ENCODE peak calls at places on chromosome 19, in four cellular contexts. L, B, J and R are unnamed samples.
A peak's percentile ranks its signal among the peaks of the same experiment; 100 is the strongest.

GRCh38 chr19:58059003-58059671 is at the start of gene ZNF135:
- DNase-seq in L (peak; percentile 38), B (peak; percentile 85), J (peak; percentile 79), R (no peak)

GRCh38 chr19:51735759-51736449 is 12.1 kb upstream of the HAS1 start:
- DNase-seq in L (no peak), B (no peak), J (no peak), R (no peak)

GRCh38 chr19:32708457-32708856 is 11.1 kb upstream of the TDRD12 start:
- DNase-seq in L (no peak), B (no peak), J (no peak), R (no peak)

GRCh38 chr19:55471266-55471665 is 5.2 kb upstream of the ZNF628 start:
- DNase-seq in L (no peak), B (no peak), J (no peak), R (no peak)

GRCh38 chr19:29512748-29513147 is 13.0 kb upstream of the VSTM2B start:
- DNase-seq in L (no peak), B (no peak), J (no peak), R (no peak)

GRCh38 chr19:18193388-18194207 is 580 bp downstream of the MPV17L2 start:
- DNase-seq in L (no peak), B (no peak), J (peak; percentile 71), R (no peak)

GRCh38 chr19:47699360-47699917 is 13.8 kb upstream of the EHD2 start:
- DNase-seq in L (no peak), B (peak; percentile 55), J (peak; percentile 81), R (peak; percentile 25)

GRCh38 chr19:40754611-40755247 is 3.7 kb downstream of the SNRPA start:
- DNase-seq in L (peak; percentile 45), B (no peak), J (no peak), R (no peak)

GRCh38 chr19:7692417-7693088 is 9.4 kb downstream of the FCER2 start:
- DNase-seq in L (no peak), B (no peak), J (no peak), R (no peak)

GRCh38 chr19:50639121-50640112 is at the start of gene SYT3:
- DNase-seq in L (no peak), B (peak; percentile 65), J (peak; percentile 72), R (peak; percentile 20)

GRCh38 chr19:17184381-17184841 is 30.7 kb upstream of the USE1 start:
- DNase-seq in L (no peak), B (no peak), J (no peak), R (no peak)

GRCh38 chr19:44905437-44906160 is at the start of gene APOE:
- DNase-seq in L (no peak), B (no peak), J (peak; percentile 69), R (no peak)

GRCh38 chr19:34337747-34338146 is 27.2 kb upstream of the GPI start:
- DNase-seq in L (no peak), B (no peak), J (no peak), R (no peak)

GRCh38 chr19:3047307-3048189 is 14.7 kb downstream of the TLE5 start:
- DNase-seq in L (peak; percentile 33), B (no peak), J (peak; percentile 93), R (no peak)

GRCh38 chr19:38904463-38905185 is 4.9 kb downstream of the NFKBIB start:
- DNase-seq in L (no peak), B (no peak), J (no peak), R (no peak)

GRCh38 chr19:2054763-2055162 is 3.7 kb upstream of the MKNK2 start:
- DNase-seq in L (no peak), B (no peak), J (no peak), R (no peak)

GRCh38 chr19:39967561-39967960 is 3.4 kb upstream of the PSMC4 start:
- DNase-seq in L (no peak), B (no peak), J (no peak), R (no peak)

GRCh38 chr19:33814181-33815165 is 17.8 kb downstream of the KCTD15 start:
- DNase-seq in L (no peak), B (no peak), J (no peak), R (no peak)

GRCh38 chr19:4298772-4299550 is 3.2 kb downstream of the TMIGD2 start:
- DNase-seq in L (no peak), B (no peak), J (no peak), R (no peak)

GRCh38 chr19:47697863-47698609 is 15.2 kb upstream of the EHD2 start:
- DNase-seq in L (no peak), B (peak; percentile 82), J (peak; percentile 89), R (peak; percentile 68)

GRCh38 chr19:19406878-19407639 is 1.6 kb downstream of the GATAD2A start:
- DNase-seq in L (no peak), B (peak; percentile 44), J (peak; percentile 60), R (no peak)

GRCh38 chr19:5314012-5314906 is 26.4 kb downstream of the PTPRS start:
- DNase-seq in L (no peak), B (no peak), J (no peak), R (no peak)